ENCODE peak calls at places on chromosome 14, in eight cellular contexts. V is SW480, W is amniotic stem cell, G is NCI-H774, D is ELR, O is Ammon's horn, C is AG04450, S is M059J. J is an unnamed sample.

GRCh38 chr14:102215071-102215470 is 75.4 kb downstream of the WDR20 start:
- DNase-seq in D (no peak), S (peak; percentile 31), O (peak; percentile 92), C (peak; percentile 33), W (no peak), G (no peak), V (no peak), J (no peak)

GRCh38 chr14:22339277-22339676 is 249.7 kb downstream of the DAD1 start:
- DNase-seq in D (no peak), W (no peak), V (no peak), C (peak; percentile 82), G (no peak), O (peak; percentile 42), S (no peak), J (no peak)

GRCh38 chr14:35341454-35342159 is 49.4 kb downstream of the PSMA6 start:
- DNase-seq in V (peak; percentile 62), S (peak; percentile 96), O (peak; percentile 99), D (peak; percentile 34), C (peak; percentile 51), G (peak; percentile 84), W (peak; percentile 32), J (peak; percentile 98)

GRCh38 chr14:55116246-55117030 is 12.6 kb upstream of the LGALS3 start:
- DNase-seq in G (peak; percentile 6), C (no peak), W (no peak), O (no peak), D (no peak), V (no peak), S (no peak), J (no peak)

GRCh38 chr14:92890830-92891598 is 31.9 kb upstream of the CHGA start:
- DNase-seq in D (no peak), S (no peak), V (no peak), G (peak; percentile 81), O (no peak), C (no peak), W (no peak), J (no peak)

GRCh38 chr14:33985242-33985641 is 34.4 kb upstream of the EGLN3 start:
- DNase-seq in O (no peak), C (no peak), S (no peak), G (no peak), D (no peak), W (no peak), V (no peak), J (no peak)

GRCh38 chr14:90693413-90693812 is 122.8 kb downstream of the TTC7B start:
- DNase-seq in W (no peak), S (no peak), G (peak; percentile 5), O (no peak), C (no peak), V (no peak), D (no peak), J (no peak)

GRCh38 chr14:69592923-69593677 is 18.3 kb upstream of the SUSD6 start:
- DNase-seq in D (no peak), V (no peak), W (peak; percentile 22), G (no peak), C (peak; percentile 70), S (no peak), O (no peak), J (no peak)

GRCh38 chr14:32230695-32231280 is 27.7 kb upstream of the RNU6-8 start:
- DNase-seq in G (no peak), D (peak; percentile 36), C (peak; percentile 21), S (peak; percentile 86), W (no peak), V (no peak), O (no peak), J (peak; percentile 14)

GRCh38 chr14:32594766-32595165 is 265.7 kb downstream of the AKAP6 start:
- DNase-seq in W (peak; percentile 12), O (no peak), C (no peak), D (peak; percentile 74), V (no peak), G (no peak), S (peak; percentile 66), J (peak; percentile 17)

GRCh38 chr14:104685998-104686610 is 3.3 kb upstream of the INF2 start:
- DNase-seq in D (no peak), S (no peak), V (no peak), W (no peak), O (no peak), C (no peak), G (no peak), J (no peak)

GRCh38 chr14:31545328-31545727 is 15.9 kb upstream of the NUBPL start:
- DNase-seq in V (no peak), D (no peak), S (no peak), C (no peak), O (no peak), G (no peak), W (no peak), J (no peak)

GRCh38 chr14:73241481-73242165 is 4.3 kb downstream of the PAPLN start:
- DNase-seq in D (no peak), G (no peak), W (no peak), V (no peak), S (no peak), O (no peak), C (no peak), J (no peak)